ENCODE peak calls at places on chromosomes 16 and 17, in four cellular contexts. B is K562, U is HepG2, N is A549. T is an unnamed sample.
A peak's percentile ranks its signal among the peaks of the same experiment; 100 is the strongest.

GRCh38 chr16:68898026-68898425 is 54.7 kb downstream of the TANGO6 start:
- DNase-seq in B (no peak), N (no peak), U (no peak), T (no peak)

GRCh38 chr16:17945080-17945601 is 391.4 kb downstream of the NPIPA8 start:
- DNase-seq in U (no peak), B (no peak), N (no peak), T (no peak)

GRCh38 chr17:2054262-2054739 is 602 bp upstream of the HIC1 start:
- DNase-seq in U (no peak), B (no peak), N (no peak), T (peak; percentile 55)

GRCh38 chr16:9408297-9408696 is 316.9 kb downstream of the HAPSTR1 start:
- DNase-seq in B (no peak), N (no peak), U (no peak), T (no peak)

GRCh38 chr16:80317132-80318098 is 223.4 kb upstream of the DYNLRB2 start:
- DNase-seq in N (no peak), U (peak; percentile 16), B (no peak), T (peak; percentile 20)

GRCh38 chr17:77924757-77925336 is 33.7 kb upstream of the TNRC6C start:
- DNase-seq in N (no peak), U (no peak), B (no peak), T (peak; percentile 49)

GRCh38 chr17:63843387-63844292 is 1.2 kb upstream of the SMARCD2 start:
- DNase-seq in N (no peak), B (no peak), U (no peak), T (peak; percentile 70)

GRCh38 chr16:81808933-81809480 is 29.9 kb downstream of the PLCG2 start:
- DNase-seq in U (peak; percentile 44), B (no peak), N (no peak), T (no peak)

GRCh38 chr17:78976907-78977680 is 2.6 kb downstream of the LGALS3BP start:
- DNase-seq in U (no peak), N (no peak), B (no peak), T (no peak)

GRCh38 chr16:79036541-79036940 is 564.0 kb downstream of the MAF start:
- DNase-seq in B (no peak), N (no peak), U (no peak), T (no peak)

GRCh38 chr17:15026088-15026487 is 239.0 kb downstream of the PMP22 start:
- DNase-seq in U (no peak), N (no peak), B (no peak), T (no peak)

GRCh38 chr17:58046230-58047094 is 36.8 kb upstream of the DYNLL2 start:
- DNase-seq in B (no peak), N (no peak), U (no peak), T (no peak)

GRCh38 chr17:76943781-76944213 is 75.6 kb downstream of the MGAT5B start:
- DNase-seq in B (no peak), U (no peak), N (no peak), T (no peak)

GRCh38 chr17:9360610-9361571 is 214.7 kb downstream of the STX8 start:
- DNase-seq in U (peak; percentile 90), N (peak; percentile 70), B (no peak), T (peak; percentile 89)

GRCh38 chr17:47279062-47279801 is 25.6 kb downstream of the ITGB3 start:
- DNase-seq in N (no peak), U (no peak), B (peak; percentile 52), T (peak; percentile 97)

GRCh38 chr17:63039899-63040602 is 74.0 kb downstream of the TANC2 start:
- DNase-seq in N (peak; percentile 29), B (no peak), U (no peak), T (peak; percentile 56)

GRCh38 chr17:48634446-48635208 is 8.5 kb upstream of the HOXB9 start:
- DNase-seq in N (no peak), B (no peak), U (no peak), T (no peak)

GRCh38 chr17:30559656-30560055 is 82.4 kb downstream of the GOSR1 start:
- DNase-seq in U (no peak), B (no peak), N (no peak), T (no peak)

GRCh38 chr17:32141690-32142037 is 638 bp upstream of the RHOT1 start:
- DNase-seq in N (no peak), B (no peak), U (no peak), T (no peak)

GRCh38 chr17:73628642-73629552 is 15.3 kb downstream of the SDK2 start:
- DNase-seq in B (no peak), U (no peak), N (no peak), T (no peak)

GRCh38 chr17:49196520-49196919 is 13.9 kb downstream of the GNGT2 start:
- DNase-seq in U (no peak), N (no peak), B (no peak), T (no peak)

GRCh38 chr17:29569245-29569950 is 897 bp downstream of the TP53I13 start:
- DNase-seq in B (no peak), N (no peak), U (no peak), T (peak; percentile 35)

GRCh38 chr16:19393226-19394074 is 24.2 kb upstream of the TMC5 start:
- DNase-seq in N (no peak), U (no peak), B (no peak), T (peak; percentile 23)

GRCh38 chr17:26809033-26809432 is 484.9 kb upstream of the WSB1 start:
- DNase-seq in B (no peak), U (no peak), N (no peak), T (peak; percentile 43)

GRCh38 chr17:72952641-72953313 is 139.7 kb downstream of the SLC39A11 start:
- DNase-seq in U (no peak), N (no peak), B (no peak), T (no peak)

GRCh38 chr17:39236981-39237441 is 11.3 kb upstream of the STAC2 start:
- DNase-seq in B (no peak), U (no peak), N (no peak), T (no peak)

GRCh38 chr17:39231587-39232551 is 6.1 kb upstream of the STAC2 start:
- DNase-seq in U (no peak), B (peak; percentile 81), N (peak; percentile 76), T (peak; percentile 26)

GRCh38 chr17:39237586-39237985 is 11.8 kb upstream of the STAC2 start:
- DNase-seq in N (no peak), U (no peak), B (no peak), T (no peak)

GRCh38 chr17:39236383-39236927 is 10.7 kb upstream of the STAC2 start:
- DNase-seq in B (no peak), N (no peak), U (no peak), T (no peak)

DNA sequence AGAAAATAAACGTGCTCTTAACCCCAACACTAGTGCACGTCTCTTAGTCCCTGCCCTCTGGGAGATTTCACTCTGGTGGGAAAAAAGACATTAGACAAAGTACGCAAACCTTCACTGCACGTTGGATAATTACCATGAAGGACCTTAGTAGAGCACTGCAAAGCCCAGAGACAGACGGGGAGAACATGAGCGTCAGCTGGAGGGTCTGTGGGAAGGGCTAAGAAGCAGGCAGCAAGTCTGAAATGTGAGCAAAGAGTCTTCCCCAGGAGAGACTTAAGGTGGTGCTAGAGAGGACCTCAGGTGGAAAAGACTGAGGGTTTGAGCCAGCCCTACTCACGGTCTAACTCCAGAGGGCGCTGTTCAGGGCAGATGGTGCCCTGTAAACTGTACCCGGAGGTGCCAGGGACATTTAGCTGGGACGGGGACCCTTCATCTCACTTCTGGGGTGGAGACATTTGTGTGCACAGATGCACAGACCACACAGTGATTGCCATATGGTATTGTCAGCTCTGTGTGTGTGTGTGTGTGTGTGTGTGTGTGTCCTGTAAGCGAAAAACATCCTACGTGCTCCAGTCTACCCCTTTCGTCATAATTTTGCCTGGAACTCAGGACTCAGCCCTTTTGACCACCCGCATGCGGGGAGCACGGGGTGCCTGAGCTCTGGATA is 9.9 kb upstream of the STAC2 start:
- DNase-seq in B (peak; percentile 83), U (peak; percentile 60), N (peak; percentile 92), T (peak; percentile 57)
- TF ChIP-seq MAZ in B (no peak), U (no peak), N (no peak), T (no peak)

GRCh38 chr16:89134269-89134668 is 37.3 kb upstream of the CDH15 start:
- DNase-seq in N (no peak), B (no peak), U (no peak), T (no peak)

GRCh38 chr16:89133457-89134127 is 38.0 kb upstream of the CDH15 start:
- DNase-seq in U (no peak), B (no peak), N (no peak), T (no peak)

GRCh38 chr16:89130448-89130847 is 36.8 kb downstream of the ACSF3 start:
- DNase-seq in N (no peak), U (no peak), B (no peak), T (no peak)

GRCh38 chr16:89131783-89132182 is 38.1 kb downstream of the ACSF3 start:
- DNase-seq in U (no peak), N (no peak), B (no peak), T (no peak)

GRCh38 chr16:89132194-89133005 is 38.7 kb downstream of the ACSF3 start:
- DNase-seq in B (no peak), N (no peak), U (no peak), T (no peak)
- TF ChIP-seq MAZ in B (no peak), N (no peak), U (no peak), T (no peak)

GRCh38 chr16:77680496-77680895 is 41.8 kb upstream of the NUDT7 start:
- DNase-seq in B (no peak), U (no peak), N (no peak), T (no peak)

GRCh38 chr16:77686385-77686784 is 35.9 kb upstream of the NUDT7 start:
- DNase-seq in N (no peak), B (no peak), U (no peak), T (no peak)

GRCh38 chr16:77682586-77682985 is 39.7 kb upstream of the NUDT7 start:
- DNase-seq in B (no peak), N (no peak), U (no peak), T (no peak)

GRCh38 chr16:77679901-77680300 is 42.4 kb upstream of the NUDT7 start:
- DNase-seq in B (no peak), N (no peak), U (no peak), T (no peak)

GRCh38 chr16:77683845-77684526 is 38.3 kb upstream of the NUDT7 start:
- DNase-seq in U (no peak), N (no peak), B (no peak), T (no peak)
- TF ChIP-seq MAZ in U (no peak), N (no peak), B (no peak), T (no peak)

DNA sequence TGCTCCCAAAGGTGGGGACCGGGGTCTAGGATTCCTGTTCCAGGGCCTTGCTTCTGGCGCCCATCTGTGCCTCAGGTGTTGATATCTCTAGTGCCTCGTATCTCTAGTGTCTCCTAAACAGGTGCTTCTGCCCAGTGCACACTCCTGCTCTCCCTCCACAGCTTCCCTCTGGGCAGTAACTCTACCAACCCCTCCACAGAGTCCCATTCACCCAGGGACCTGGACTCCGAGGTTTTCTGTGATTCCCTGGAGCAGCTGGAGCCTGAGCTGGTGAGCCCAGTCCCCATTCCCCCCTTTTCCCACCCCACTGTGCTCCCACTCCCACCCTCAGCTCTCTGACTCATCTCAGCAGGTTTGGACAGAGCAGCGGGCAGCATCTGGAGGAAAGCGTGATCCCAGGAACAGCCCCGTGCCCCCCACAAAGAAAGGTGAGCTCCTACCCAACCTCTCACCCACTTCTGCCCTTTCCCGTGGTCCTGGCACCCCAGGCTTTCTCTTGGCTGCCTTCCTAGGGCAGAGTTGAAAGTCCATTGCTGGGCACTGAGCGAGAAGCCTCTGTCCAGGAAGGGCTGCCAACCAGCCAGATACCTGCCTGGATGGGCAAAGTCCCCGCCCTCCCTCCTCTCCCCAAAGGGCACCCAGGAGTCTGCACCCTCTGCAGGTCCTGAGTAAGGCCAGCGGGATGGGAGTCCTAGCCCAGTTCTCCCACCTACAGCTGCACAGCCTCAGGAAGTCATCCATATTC is 2.2 kb downstream of the ACBD4 start:
- DNase-seq in N (no peak), B (no peak), U (no peak), T (no peak)
- TF ChIP-seq MAZ in N (no peak), B (no peak), U (no peak), T (no peak)